ENCODE peak calls at places on chromosomes 11 and 22, in ten cellular contexts. Z is tibial nerve, A is HCT116, C is prostate gland, M is body of pancreas, K is sigmoid colon, J is testis, P is transverse colon, Y is ovary, G is uterus. T is an unnamed sample. For H3K4me1, the result is how much of the 10 kb centered on the place peaks cover.

GRCh38 chr11:78022397-78023396 is at the start of gene KCTD14:
- DNase-seq in Z (no peak), A (no peak), C (peak), M (peak), K (peak), J (peak), P (peak), Y (no peak), G (peak), T (no peak)

GRCh38 chr22:26986051-26986881 is 328.9 kb downstream of the MIAT start:
- DNase-seq in Z (no peak), A (no peak), C (no peak), M (no peak), K (no peak), J (no peak), P (no peak), Y (no peak), G (no peak), T (no peak)

GRCh38 chr22:46148885-46149492 is 1.3 kb upstream of the PPARA start:
- DNase-seq in Z (no peak), A (no peak), C (no peak), M (no peak), K (no peak), J (no peak), P (peak), Y (no peak), G (peak), T (no peak)

GRCh38 chr22:24153959-24154358 is 27.3 kb upstream of the SUSD2 start:
- DNase-seq in Z (no peak), A (no peak), C (no peak), M (no peak), K (no peak), J (no peak), P (no peak), Y (no peak), G (no peak), T (no peak)

GRCh38 chr11:126695293-126695692 is 305.3 kb downstream of the KIRREL3 start:
- DNase-seq in Z (no peak), A (no peak), C (no peak), M (no peak), K (no peak), J (no peak), P (no peak), Y (no peak), G (no peak), T (no peak)

GRCh38 chr11:112620621-112621394 is 340.4 kb upstream of the NCAM1 start:
- DNase-seq in Z (no peak), A (peak), C (no peak), M (no peak), K (no peak), J (no peak), P (no peak), Y (no peak), G (no peak), T (no peak)

GRCh38 chr11:46669606-46670243 is 30.7 kb downstream of the ARHGAP1 start:
- DNase-seq in Z (no peak), A (no peak), C (no peak), M (no peak), K (peak), J (no peak), P (no peak), Y (no peak), G (no peak), T (no peak)

GRCh38 chr11:118622376-118623290 is 15.2 kb downstream of the PHLDB1 start:
- DNase-seq in Z (no peak), A (peak), C (peak), M (no peak), K (no peak), J (peak), P (no peak), Y (peak), G (no peak), T (peak)

GRCh38 chr22:35400335-35400680 is 368 bp downstream of the MCM5 start:
- DNase-seq in Z (no peak), A (no peak), C (no peak), M (peak), K (no peak), J (no peak), P (no peak), Y (no peak), G (no peak), T (no peak)

GRCh38 chr22:20086101-20086599 is 6.1 kb downstream of the DGCR8 start:
- DNase-seq in Z (no peak), A (no peak), C (no peak), M (no peak), K (no peak), J (no peak), P (no peak), Y (no peak), G (no peak), T (peak)

GRCh38 chr11:29318134-29318845 is 698.5 kb downstream of the KCNA4 start:
- DNase-seq in Z (no peak), A (no peak), C (no peak), M (no peak), K (no peak), J (no peak), P (no peak), Y (no peak), G (no peak), T (no peak)

GRCh38 chr11:97325693-97326092 is 935.9 kb downstream of the JRKL start:
- DNase-seq in Z (no peak), A (no peak), C (no peak), M (no peak), K (no peak), J (no peak), P (no peak), Y (no peak), G (no peak), T (no peak)

GRCh38 chr11:117107701-117108590 is 9.7 kb upstream of the SIK3 start:
- DNase-seq in Z (no peak), A (no peak), C (no peak), M (no peak), K (no peak), J (no peak), P (no peak), Y (no peak), G (no peak), T (no peak)

GRCh38 chr11:27694992-27695391 is 5.3 kb downstream of the BDNF start:
- DNase-seq in Z (no peak), A (no peak), C (no peak), M (no peak), K (no peak), J (no peak), P (no peak), Y (no peak), G (no peak), T (no peak)

GRCh38 chr11:10693509-10694071 is at the start of gene IRAG1:
- DNase-seq in Z (peak), A (no peak), C (no peak), M (peak), K (peak), J (peak), P (peak), Y (peak), G (peak), T (peak)

GRCh38 chr11:107951105-107951504 is 22.9 kb downstream of the RAB39A start:
- DNase-seq in Z (no peak), A (no peak), C (no peak), M (no peak), K (no peak), J (no peak), P (no peak), Y (no peak), G (no peak), T (no peak)

GRCh38 chr22:19968450-19968891 is 26.9 kb upstream of the TXNRD2 start:
- DNase-seq in Z (no peak), A (no peak), C (no peak), M (no peak), K (no peak), J (no peak), P (no peak), Y (no peak), G (no peak), T (no peak)

GRCh38 chr11:119113716-119114115 is 6.6 kb downstream of the C2CD2L start:
- DNase-seq in Z (no peak), A (no peak), C (no peak), M (no peak), K (no peak), J (no peak), P (no peak), Y (no peak), G (no peak), T (no peak)

GRCh38 chr11:111949519-111950426 is 12.6 kb downstream of the DIXDC1 start:
- DNase-seq in Z (no peak), A (no peak), C (no peak), M (no peak), K (no peak), J (no peak), P (no peak), Y (no peak), G (no peak), T (no peak)

GRCh38 chr22:36277482-36278291 is 24.8 kb downstream of the APOL1 start:
- DNase-seq in Z (peak), A (peak), C (peak), M (peak), K (peak), J (peak), P (peak), Y (no peak), G (peak), T (peak)

GRCh38 chr11:12968836-12969235 is 40.3 kb upstream of the RASSF10 start:
- DNase-seq in Z (no peak), A (no peak), C (no peak), M (no peak), K (no peak), J (no peak), P (no peak), Y (no peak), G (no peak), T (no peak)

GRCh38 chr11:124581817-124582216 is 12.0 kb downstream of the OR8A1 start:
- DNase-seq in Z (no peak), A (no peak), C (no peak), M (no peak), K (no peak), J (no peak), P (no peak), Y (no peak), G (no peak), T (no peak)

GRCh38 chr11:107018274-107018901 is at the start of gene GUCY1A2:
- DNase-seq in Z (no peak), A (no peak), C (peak), M (peak), K (peak), J (peak), P (no peak), Y (peak), G (peak), T (peak)

GRCh38 chr22:26471522-26471921 is 12.1 kb downstream of the HPS4 start:
- DNase-seq in Z (no peak), A (peak), C (no peak), M (no peak), K (no peak), J (no peak), P (no peak), Y (no peak), G (no peak), T (no peak)

GRCh38 chr11:69027704-69028372 is 14.8 kb upstream of the MRGPRF start:
- DNase-seq in Z (no peak), A (no peak), C (no peak), M (no peak), K (no peak), J (no peak), P (no peak), Y (no peak), G (no peak), T (no peak)

GRCh38 chr22:43337385-43337784 is 5.8 kb downstream of the SCUBE1 start:
- DNase-seq in Z (no peak), A (no peak), C (no peak), M (no peak), K (no peak), J (no peak), P (no peak), Y (no peak), G (no peak), T (no peak)

GRCh38 chr22:30308518-30309230 is 18.1 kb downstream of the TBC1D10A start:
- DNase-seq in Z (no peak), A (no peak), C (no peak), M (no peak), K (peak), J (no peak), P (peak), Y (no peak), G (no peak), T (peak)

GRCh38 chr11:120715239-120715638 is 203.7 kb downstream of the GRIK4 start:
- DNase-seq in Z (no peak), A (no peak), C (no peak), M (no peak), K (no peak), J (no peak), P (no peak), Y (no peak), G (no peak), T (no peak)

GRCh38 chr22:39502789-39503464 is 837 bp downstream of the MIEF1 start:
- DNase-seq in Z (no peak), A (no peak), C (no peak), M (no peak), K (no peak), J (no peak), P (no peak), Y (no peak), G (no peak), T (no peak)

GRCh38 chr11:58028687-58029411 is 1.9 kb upstream of the OR6Q1 start:
- DNase-seq in Z (no peak), A (no peak), C (no peak), M (no peak), K (no peak), J (no peak), P (no peak), Y (no peak), G (no peak), T (no peak)

GRCh38 chr11:6570691-6571427 is 32.6 kb downstream of the RRP8 start:
- DNase-seq in Z (no peak), A (no peak), C (no peak), M (no peak), K (no peak), J (no peak), P (no peak), Y (no peak), G (no peak), T (no peak)

GRCh38 chr22:27788889-27789288 is 12.7 kb downstream of the MN1 start:
- DNase-seq in Z (no peak), A (no peak), C (no peak), M (no peak), K (no peak), J (no peak), P (no peak), Y (no peak), G (no peak), T (no peak)

DNA sequence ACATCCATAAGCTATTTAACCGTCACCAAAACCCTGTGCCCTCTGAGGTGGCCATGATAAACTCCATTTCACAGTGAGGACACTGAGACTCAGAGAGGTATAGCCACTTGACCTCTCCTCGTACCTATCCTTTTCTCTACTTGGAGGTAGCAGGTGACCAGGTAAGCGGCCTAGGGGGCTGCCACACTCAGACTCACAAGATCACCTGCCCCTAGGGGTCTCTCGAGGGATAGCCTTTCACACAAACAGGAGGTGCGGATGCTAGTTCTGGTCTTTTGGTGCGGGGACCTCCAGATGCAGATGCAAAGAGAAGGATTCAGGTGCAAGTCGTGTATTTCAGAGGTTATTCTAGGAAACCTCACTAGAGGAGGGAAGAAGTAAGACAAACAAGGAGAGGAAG is 14.6 kb downstream of the MS4A18 start:
- DNase-seq in Z (no peak), A (no peak), C (no peak), M (no peak), K (no peak), J (no peak), P (no peak), Y (no peak), G (no peak), T (no peak)
- TF ChIP-seq CTCF in Z (no peak), A (no peak), C (no peak), M (no peak), K (no peak), J (no peak), P (no peak), Y (no peak), G (no peak), T (no peak)

GRCh38 chr11:64185323-64186204 is at the start of gene STIP1:
- DNase-seq in Z (peak), A (peak), C (peak), M (peak), K (peak), J (peak), P (peak), Y (peak), G (peak), T (peak)
- TF ChIP-seq POLR2A in Z (peak), A (peak), C (peak), M (peak), K (peak), J (peak), P (peak), Y (peak), G (peak), T (peak)

DNA sequence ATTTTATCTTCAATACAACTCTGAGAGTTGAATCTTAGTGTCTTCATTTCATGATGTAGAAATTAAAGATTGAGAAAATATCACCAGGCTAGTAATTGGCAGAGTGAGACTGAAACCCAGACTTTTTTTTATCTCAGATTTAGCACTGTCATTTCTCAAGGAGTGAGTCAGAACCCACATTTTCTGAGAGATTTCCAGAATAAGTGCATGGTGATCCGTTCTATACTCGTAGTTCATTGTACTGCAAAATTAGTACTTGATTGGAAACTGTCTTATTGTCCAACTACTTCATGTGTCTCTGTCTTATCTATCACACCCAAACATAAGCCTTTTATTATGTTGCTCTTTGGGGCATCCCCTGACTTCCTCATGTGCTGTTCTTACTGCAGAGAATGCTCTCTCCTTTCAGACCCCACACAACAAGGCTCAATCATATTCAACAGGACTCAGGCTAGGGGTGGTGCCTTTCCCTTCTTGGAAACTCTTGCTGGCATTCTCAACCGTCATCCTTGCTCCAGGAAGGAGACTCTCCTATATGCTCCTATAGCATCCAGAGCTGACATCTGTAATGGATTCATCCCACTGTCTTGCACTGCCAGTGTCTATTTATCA is 76.7 kb upstream of the BLID start:
- DNase-seq in Z (no peak), A (no peak), C (no peak), M (no peak), K (no peak), J (no peak), P (no peak), Y (no peak), G (no peak), T (no peak)
- H3K4me1 ChIP-seq in Z (half or more), A (half or more), C (under half), M (under half), K (under half), J (under half), P (under half), Y (under half), G (under half), T (under half)

DNA sequence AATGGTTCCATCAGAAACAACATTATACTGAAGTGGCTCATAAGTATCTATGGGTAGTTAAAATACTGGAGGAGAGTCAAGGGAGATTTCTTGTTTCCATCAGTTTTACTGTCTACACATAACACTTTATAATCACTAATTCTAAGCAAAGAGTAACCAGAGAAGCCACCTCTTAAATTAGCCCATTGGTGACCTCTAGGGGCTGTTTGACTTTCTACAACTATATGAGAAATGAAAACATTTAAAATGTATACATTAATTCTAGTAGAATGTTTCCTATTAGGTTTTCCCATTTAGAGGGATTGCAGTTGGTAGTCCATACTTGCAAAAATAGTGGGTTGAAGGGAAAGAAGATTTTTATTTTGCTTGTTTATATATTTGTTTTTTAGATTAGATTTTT is 504.3 kb downstream of the FAM181B start:
- DNase-seq in Z (no peak), A (no peak), C (no peak), M (no peak), K (no peak), J (no peak), P (no peak), Y (no peak), G (no peak), T (no peak)
- TF ChIP-seq CTCF in Z (no peak), A (no peak), C (peak), M (no peak), K (peak), J (no peak), P (no peak), Y (no peak), G (peak), T (no peak)

DNA sequence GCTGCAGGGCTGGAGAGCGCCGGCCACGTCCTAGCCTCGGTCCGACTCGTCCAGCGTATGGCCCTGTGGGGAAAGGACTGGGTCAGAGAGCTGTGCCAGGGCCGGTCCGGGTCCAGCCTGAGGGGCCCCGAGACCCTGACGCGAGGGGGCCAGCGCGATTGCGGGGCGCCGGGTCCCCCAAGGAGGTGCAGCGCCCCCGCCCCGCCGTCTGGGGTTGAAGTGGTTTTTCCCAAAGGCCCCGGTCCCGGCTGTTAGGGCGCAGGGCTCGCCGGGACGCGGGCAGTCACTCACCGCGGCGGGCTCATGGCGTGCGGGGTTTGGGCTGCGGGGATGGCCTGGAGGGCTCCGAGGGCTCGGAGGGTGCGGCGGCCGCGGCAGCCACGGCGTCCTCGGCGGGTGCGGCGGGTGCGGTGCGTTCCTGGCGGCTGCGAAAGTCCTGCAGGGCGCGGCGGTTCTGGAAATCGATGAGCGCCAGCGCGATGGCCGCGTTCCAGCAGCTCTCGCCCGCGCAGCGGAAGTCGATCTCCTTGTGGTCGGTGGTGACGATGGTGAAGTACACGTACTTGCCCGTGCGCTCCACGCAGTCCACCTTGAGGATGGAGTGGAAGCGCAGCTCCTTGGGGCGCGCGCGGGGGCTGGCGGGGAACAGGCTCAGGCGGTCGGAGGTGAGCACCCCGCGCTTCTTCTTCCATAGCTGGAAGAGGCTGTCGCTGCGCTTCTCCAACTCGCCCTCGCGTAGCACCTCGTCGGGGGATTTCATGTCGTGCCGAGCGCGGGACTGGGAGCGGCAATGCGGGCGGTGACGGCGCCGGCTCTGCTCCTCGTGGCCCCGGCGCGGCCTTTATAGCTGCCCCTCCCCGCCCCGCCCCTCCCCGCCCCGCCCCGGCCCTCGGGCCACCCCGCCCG is at the start of gene PHLDA2:
- DNase-seq in Z (no peak), A (peak), C (no peak), M (peak), K (peak), J (peak), P (peak), Y (peak), G (no peak), T (peak)
- TF ChIP-seq POLR2A in Z (peak), A (peak), C (peak), M (peak), K (peak), J (no peak), P (peak), Y (no peak), G (no peak), T (no peak)

GRCh38 chr11:75219869-75220268 is 20.7 kb upstream of the TPBGL start:
- DNase-seq in Z (no peak), A (no peak), C (no peak), M (no peak), K (no peak), J (no peak), P (no peak), Y (no peak), G (no peak), T (no peak)
- H3K4me1 ChIP-seq in Z (under half), A (under half), C (under half), M (under half), K (under half), J (under half), P (under half), Y (under half), G (under half), T (under half)

GRCh38 chr22:49970528-49971231 is 10.1 kb downstream of the PIM3 start:
- DNase-seq in Z (peak), A (peak), C (peak), M (peak), K (peak), J (peak), P (peak), Y (peak), G (peak), T (peak)
- TF ChIP-seq CTCF in Z (no peak), A (no peak), C (no peak), M (no peak), K (no peak), J (no peak), P (no peak), Y (no peak), G (no peak), T (no peak)

T was measured in heart left ventricle.